ENCODE peak calls at places on chromosomes 11 and 22, in five cellular contexts. V, O, G, H and J are unnamed samples.

GRCh38 chr11:29527391-29527936 is 489.4 kb downstream of the KCNA4 start:
- DNase-seq in G (peak), O (no peak), V (no peak), H (no peak), J (no peak)

GRCh38 chr11:17528181-17528691 is 16.0 kb downstream of the USH1C start:
- DNase-seq in G (peak), H (no peak), O (peak), V (peak), J (peak)

GRCh38 chr11:112477929-112478317 is 217.3 kb upstream of the PLET1 start:
- DNase-seq in G (no peak), H (no peak), V (no peak), O (no peak), J (no peak)

GRCh38 chr11:18050853-18051252 is 4.8 kb upstream of the TPH1 start:
- DNase-seq in H (no peak), O (no peak), G (no peak), V (no peak), J (no peak)

GRCh38 chr11:30225642-30226041 is 5.2 kb upstream of the FSHB start:
- DNase-seq in O (no peak), V (no peak), G (no peak), H (no peak), J (no peak)

GRCh38 chr11:64327338-64327737 is 9.4 kb downstream of the PRDX5 start:
- DNase-seq in G (no peak), V (no peak), H (no peak), O (no peak), J (no peak)

GRCh38 chr11:1887451-1888346 is 4.0 kb downstream of the PRR33 start:
- DNase-seq in O (no peak), G (no peak), H (no peak), V (peak), J (no peak)

GRCh38 chr11:111951565-111951964 is 14.4 kb downstream of the DIXDC1 start:
- DNase-seq in H (no peak), G (no peak), V (no peak), O (no peak), J (no peak)

GRCh38 chr22:50485221-50486131 is 1.2 kb upstream of the MIOX start:
- DNase-seq in G (peak), O (peak), H (no peak), V (no peak), J (no peak)

GRCh38 chr22:33202455-33202854 is 144.3 kb upstream of the SYN3 start:
- DNase-seq in V (no peak), H (no peak), O (no peak), G (no peak), J (no peak)

GRCh38 chr11:94662065-94662779 is 95.1 kb downstream of the PIWIL4 start:
- DNase-seq in H (no peak), G (no peak), O (no peak), V (no peak), J (no peak)

GRCh38 chr22:23286296-23286695 is 106.0 kb downstream of the BCR start:
- DNase-seq in G (no peak), O (peak), V (no peak), H (no peak), J (no peak)

GRCh38 chr11:94895451-94895850 is 77.9 kb downstream of the CWC15 start:
- DNase-seq in V (no peak), O (no peak), H (no peak), G (no peak), J (no peak)

GRCh38 chr11:22192642-22193347 is at the start of gene ANO5:
- DNase-seq in V (peak), O (peak), H (no peak), G (no peak), J (peak)

GRCh38 chr11:125448136-125448535 is 47.9 kb downstream of the FEZ1 start:
- DNase-seq in G (no peak), O (no peak), V (no peak), H (no peak), J (no peak)

GRCh38 chr22:29369460-29369859 is 18.9 kb downstream of the AP1B1 start:
- DNase-seq in V (no peak), G (no peak), H (no peak), O (peak), J (peak)

GRCh38 chr22:48603621-48604320 is 1223.9 kb downstream of the BRD1 start:
- DNase-seq in V (no peak), G (no peak), O (no peak), H (no peak), J (no peak)

GRCh38 chr11:68007498-68008380 is 2.4 kb upstream of the ALDH3B1 start:
- DNase-seq in O (no peak), H (no peak), V (no peak), G (no peak), J (no peak)

GRCh38 chr11:9498457-9499078 is 37.8 kb downstream of the ZNF143 start:
- DNase-seq in H (no peak), O (no peak), G (peak), V (no peak), J (no peak)

GRCh38 chr11:32395127-32395526 is 40.2 kb downstream of the WT1 start:
- DNase-seq in O (no peak), H (no peak), V (no peak), G (no peak), J (no peak)

GRCh38 chr11:110929129-110929528 is 216.9 kb upstream of the ARHGAP20 start:
- DNase-seq in V (no peak), O (no peak), G (no peak), H (no peak), J (no peak)

GRCh38 chr11:20253796-20254195 is 93.5 kb upstream of the DBX1 start:
- DNase-seq in G (no peak), V (no peak), H (no peak), O (no peak), J (no peak)

GRCh38 chr11:58301576-58301975 is 33.5 kb upstream of the OR10W1 start:
- DNase-seq in G (no peak), V (no peak), O (no peak), H (no peak), J (no peak)

GRCh38 chr11:43359432-43359818 is 705 bp downstream of the TTC17 start:
- DNase-seq in H (peak), O (peak), G (peak), V (peak), J (peak)

GRCh38 chr22:47367107-47367690 is 604.7 kb downstream of the TBC1D22A start:
- DNase-seq in O (no peak), V (no peak), H (no peak), G (no peak), J (no peak)

GRCh38 chr11:64826578-64827450 is 16.5 kb upstream of the MEN1 start:
- DNase-seq in V (no peak), H (no peak), O (no peak), G (no peak), J (no peak)

GRCh38 chr22:30197389-30197788 is 49.2 kb downstream of the LIF start:
- DNase-seq in H (no peak), V (no peak), O (no peak), G (no peak), J (no peak)

GRCh38 chr11:116311141-116311540 is 461.6 kb downstream of the BUD13 start:
- DNase-seq in H (no peak), G (no peak), V (peak), O (no peak), J (no peak)

GRCh38 chr11:77294040-77294439 is 7.4 kb downstream of the GDPD4 start:
- DNase-seq in H (no peak), G (no peak), O (no peak), V (no peak), J (no peak)

GRCh38 chr11:16604784-16605439 is 133.5 kb upstream of the C11orf58 start:
- DNase-seq in H (no peak), V (peak), O (peak), G (no peak), J (peak)

GRCh38 chr11:76076749-76077148 is 129.6 kb downstream of the WNT11 start:
- DNase-seq in H (no peak), V (no peak), O (no peak), G (no peak), J (no peak)

GRCh38 chr22:50081426-50082196 is 3.6 kb downstream of the MLC1 start:
- DNase-seq in V (peak), O (no peak), H (no peak), G (no peak), J (no peak)

GRCh38 chr11:97772696-97773095 is 1248.1 kb upstream of the CNTN5 start:
- DNase-seq in V (peak), H (no peak), O (no peak), G (no peak), J (no peak)

GRCh38 chr11:34564406-34564805 is 50.8 kb upstream of the ELF5 start:
- DNase-seq in H (no peak), V (no peak), O (no peak), G (no peak), J (no peak)

GRCh38 chr11:34566736-34567135 is 53.1 kb upstream of the ELF5 start:
- DNase-seq in V (no peak), G (no peak), H (no peak), O (no peak), J (no peak)

GRCh38 chr11:34566209-34566551 is 52.6 kb upstream of the ELF5 start:
- DNase-seq in G (peak), O (no peak), V (no peak), H (no peak), J (no peak)

GRCh38 chr11:34564807-34565241 is 51.2 kb upstream of the ELF5 start:
- DNase-seq in O (no peak), V (no peak), H (no peak), G (peak), J (no peak)

GRCh38 chr11:34565417-34566208 is 52.0 kb upstream of the ELF5 start:
- DNase-seq in O (peak), V (peak), G (peak), H (no peak), J (peak)
- TF ChIP-seq FOXM1 in O (no peak), V (no peak), G (no peak), H (no peak), J (no peak)

GRCh38 chr22:32112380-32112779 is 46.7 kb downstream of the C22orf42 start:
- DNase-seq in H (no peak), G (no peak), V (no peak), O (no peak), J (no peak)

GRCh38 chr22:32103648-32104326 is 55.3 kb downstream of the C22orf42 start:
- DNase-seq in G (no peak), V (peak), O (no peak), H (no peak), J (no peak)

DNA sequence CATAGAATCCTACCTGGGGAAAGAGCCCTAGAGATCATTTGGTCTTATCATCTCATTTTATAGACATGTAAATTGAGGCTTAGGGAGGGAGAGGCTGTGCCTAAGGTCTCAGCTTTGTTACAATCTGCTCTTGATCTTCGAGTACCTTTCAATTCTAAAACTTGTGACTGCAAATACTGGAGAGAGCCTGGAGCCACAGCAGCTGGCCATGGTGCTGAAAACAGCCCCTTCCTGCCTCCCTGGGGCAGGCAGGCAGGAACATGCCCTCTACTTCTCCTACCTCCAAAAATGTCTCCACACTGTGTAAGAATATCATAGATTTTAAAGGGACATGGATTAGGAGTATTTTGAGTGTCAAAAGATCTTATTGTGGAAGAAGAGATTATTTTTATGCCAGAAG is 52.2 kb downstream of the C22orf42 start:
- DNase-seq in O (peak), G (no peak), H (no peak), V (no peak), J (peak)
- TF ChIP-seq FOXM1 in O (no peak), G (no peak), H (no peak), V (no peak), J (no peak)

GRCh38 chr11:130859896-130860295 is 56.4 kb downstream of the SNX19 start:
- DNase-seq in O (no peak), H (no peak), G (no peak), V (no peak), J (no peak)
- TF ChIP-seq FOXM1 in O (no peak), H (no peak), G (no peak), V (no peak), J (no peak)

GRCh38 chr11:92844197-92844596 is 125.3 kb upstream of the MTNR1B start:
- DNase-seq in H (no peak), V (no peak), G (no peak), O (no peak), J (no peak)

GRCh38 chr11:92845390-92846185 is 123.9 kb upstream of the MTNR1B start:
- DNase-seq in H (no peak), V (peak), O (no peak), G (peak), J (no peak)

GRCh38 chr11:92846542-92847125 is 122.8 kb upstream of the MTNR1B start:
- DNase-seq in H (no peak), O (no peak), V (no peak), G (no peak), J (no peak)

GRCh38 chr11:92841719-92842118 is 127.7 kb upstream of the MTNR1B start:
- DNase-seq in H (no peak), V (no peak), O (no peak), G (no peak), J (no peak)

GRCh38 chr11:92843455-92843854 is 126.0 kb upstream of the MTNR1B start:
- DNase-seq in O (no peak), V (no peak), H (no peak), G (no peak), J (peak)
- TF ChIP-seq FOXM1 in O (no peak), V (no peak), H (no peak), G (no peak), J (no peak)

GRCh38 chr11:27688076-27688475 is 12.2 kb downstream of the BDNF start:
- DNase-seq in G (peak), H (no peak), O (no peak), V (no peak), J (no peak)
- TF ChIP-seq FOXM1 in G (no peak), H (no peak), O (no peak), V (no peak), J (no peak)

DNA sequence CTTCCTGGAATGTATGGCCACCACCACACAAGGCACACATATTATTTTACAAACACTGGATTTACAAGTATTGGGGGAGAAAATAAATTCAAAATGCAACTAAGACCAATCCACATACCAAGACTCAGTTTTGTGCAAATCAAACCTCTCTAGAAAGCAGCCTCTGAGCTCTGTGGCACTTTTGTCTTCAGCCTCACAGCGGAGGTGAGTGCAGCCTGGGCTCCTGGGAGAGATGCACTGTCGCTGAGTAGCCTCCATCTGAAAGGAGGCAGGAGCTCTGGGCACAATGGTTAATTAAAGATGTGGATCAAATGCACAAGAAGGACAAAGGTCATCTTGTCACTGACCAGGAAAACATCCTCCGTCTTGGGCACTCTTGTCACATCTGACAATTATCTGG is 34.2 kb downstream of the ZNF195 start:
- DNase-seq in V (no peak), G (no peak), H (no peak), O (no peak), J (no peak)
- TF ChIP-seq FOXM1 in V (no peak), G (no peak), H (no peak), O (no peak), J (no peak)

DNA sequence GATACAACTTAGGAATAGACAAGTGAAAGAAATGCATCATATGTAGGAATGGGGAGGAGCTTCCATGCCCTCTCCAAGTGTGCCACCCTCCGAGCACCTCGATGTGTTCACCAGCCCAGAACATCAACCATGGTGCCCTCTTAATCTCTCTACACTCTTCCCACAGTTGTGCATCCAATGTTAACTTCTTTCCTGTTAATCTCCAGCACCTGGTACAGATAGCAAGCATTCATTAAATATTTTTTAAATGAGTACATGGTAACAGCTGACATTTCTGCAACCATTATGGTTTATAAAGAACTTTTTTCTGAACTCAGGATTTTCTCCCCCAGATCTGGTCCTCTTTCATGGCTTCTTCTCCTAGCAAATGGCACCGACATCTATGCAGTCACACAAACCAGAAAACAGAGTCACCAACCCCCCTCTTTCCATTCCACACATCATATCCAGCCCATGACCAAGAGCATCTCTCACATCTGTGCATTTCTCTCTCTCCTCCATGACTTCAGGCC is 118.1 kb upstream of the CLPB start:
- DNase-seq in G (no peak), H (no peak), V (no peak), O (no peak), J (no peak)
- TF ChIP-seq FOXM1 in G (no peak), H (no peak), V (no peak), O (no peak), J (no peak)

GRCh38 chr22:38766076-38766777 is 10.4 kb upstream of the SUN2 start:
- DNase-seq in G (peak), V (peak), H (no peak), O (peak), J (peak)
- TF ChIP-seq FOXM1 in G (no peak), V (no peak), H (no peak), O (no peak), J (no peak)

GRCh38 chr11:3052109-3052479 is 5.1 kb downstream of the CARS1 start:
- DNase-seq in O (peak), G (no peak), V (peak), H (no peak), J (peak)
- TF ChIP-seq FOXM1 in O (no peak), G (no peak), V (no peak), H (no peak), J (no peak)

GRCh38 chr11:105611837-105612480 is 2.1 kb downstream of the GRIA4 start:
- DNase-seq in H (no peak), G (no peak), V (peak), O (no peak), J (no peak)

GRCh38 chr11:105611414-105611813 is 1.5 kb downstream of the GRIA4 start:
- DNase-seq in H (no peak), G (no peak), O (no peak), V (peak), J (no peak)

GRCh38 chr11:105610796-105611361 is 1.0 kb downstream of the GRIA4 start:
- DNase-seq in G (no peak), O (no peak), H (no peak), V (no peak), J (no peak)

GRCh38 chr11:105609832-105610781 is at the start of gene GRIA4:
- DNase-seq in H (no peak), O (no peak), G (no peak), V (peak), J (no peak)

DNA sequence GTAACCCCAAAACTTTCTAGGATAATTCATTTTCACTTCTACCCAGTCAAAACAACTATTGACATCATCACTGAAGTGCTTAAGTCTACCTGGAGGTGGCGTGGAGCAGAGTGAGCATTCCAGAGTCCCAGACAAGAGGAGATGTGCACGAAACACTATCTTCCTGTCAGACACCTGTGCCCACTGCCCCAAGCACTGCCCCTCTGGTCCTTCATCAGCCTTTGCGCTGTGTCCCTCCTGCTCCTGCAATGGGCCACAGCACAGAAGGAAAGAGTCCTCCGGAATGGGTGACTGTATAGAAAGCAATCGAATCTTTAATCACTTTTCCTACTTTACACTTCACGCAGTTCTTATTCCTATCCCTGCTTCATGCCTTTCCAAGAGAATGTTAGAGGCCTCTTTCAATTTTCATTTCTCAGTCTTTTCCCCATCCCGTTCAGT is 512 bp upstream of the GRIA4 start:
- DNase-seq in H (no peak), G (peak), V (peak), O (peak), J (peak)
- TF ChIP-seq FOXM1 in H (no peak), G (no peak), V (no peak), O (no peak), J (no peak)